ENCODE peak calls at places on chromosomes 16 and 17, in ten cellular contexts. S is prostate gland, A is lower leg skin, V is tibial nerve, G is tibial artery, M is colonic mucosa, W is AG10803, F is RWPE1, C is thoracic aorta, H is lower lobe of right lung. R is an unnamed sample.
A peak's percentile ranks its signal among the peaks of the same experiment; 100 is the strongest.

GRCh38 chr17:57980522-57980921 is 7.5 kb downstream of the VEZF1 start:
- DNase-seq in S (no peak), A (no peak), C (no peak), V (no peak), H (no peak), M (no peak), F (no peak), W (no peak), G (no peak), R (no peak)

GRCh38 chr17:45290269-45290765 is 26.5 kb downstream of the MAP3K14 start:
- DNase-seq in W (no peak), H (no peak), A (no peak), M (no peak), S (no peak), G (no peak), V (no peak), C (no peak), F (no peak), R (no peak)

GRCh38 chr16:1153480-1154160 is 714 bp downstream of the CACNA1H start:
- DNase-seq in W (no peak), F (no peak), M (no peak), C (no peak), H (no peak), A (no peak), G (no peak), S (no peak), V (no peak), R (no peak)

GRCh38 chr17:58338907-58339774 is 10.5 kb upstream of the TSPOAP1 start:
- DNase-seq in F (no peak), W (peak; percentile 80), V (no peak), A (no peak), G (peak; percentile 76), M (peak; percentile 67), C (no peak), H (peak; percentile 81), S (no peak), R (no peak)

GRCh38 chr17:14437176-14437575 is 136.3 kb downstream of the HS3ST3B1 start:
- DNase-seq in H (no peak), S (no peak), W (no peak), F (no peak), A (no peak), G (no peak), C (no peak), M (no peak), V (no peak), R (no peak)

GRCh38 chr17:77190561-77190960 is 49.8 kb downstream of the SEC14L1 start:
- DNase-seq in A (no peak), M (no peak), V (no peak), S (no peak), W (no peak), F (no peak), C (no peak), H (no peak), G (no peak), R (no peak)

GRCh38 chr16:52709286-52709685 is 162.3 kb upstream of the TOX3 start:
- DNase-seq in S (no peak), A (no peak), C (no peak), H (no peak), M (no peak), F (no peak), V (no peak), W (no peak), G (no peak), R (no peak)

GRCh38 chr17:29163563-29163962 is 16.6 kb downstream of the MYO18A start:
- DNase-seq in C (no peak), W (peak; percentile 65), F (no peak), M (no peak), H (no peak), S (no peak), G (no peak), V (no peak), A (no peak), R (no peak)

GRCh38 chr17:55285340-55286301 is 20.9 kb downstream of the HLF start:
- DNase-seq in S (peak; percentile 94), H (peak; percentile 88), A (peak; percentile 92), C (peak; percentile 93), F (no peak), M (peak; percentile 76), G (peak; percentile 98), V (peak; percentile 95), W (peak; percentile 56), R (no peak)

GRCh38 chr16:87789437-87790277 is 23.9 kb upstream of the KLHDC4 start:
- DNase-seq in H (no peak), V (no peak), F (peak; percentile 94), S (no peak), C (no peak), W (peak; percentile 82), M (no peak), G (peak; percentile 83), A (peak; percentile 62), R (no peak)

GRCh38 chr16:4847774-4848587 is 700 bp downstream of the UBN1 start:
- DNase-seq in W (peak; percentile 65), H (peak; percentile 67), A (peak; percentile 54), F (peak; percentile 67), C (no peak), S (peak; percentile 53), M (peak; percentile 53), V (peak; percentile 46), G (peak; percentile 82), R (peak; percentile 19)

GRCh38 chr17:63419949-63420867 is 25.9 kb downstream of the CYB561 start:
- DNase-seq in S (no peak), F (no peak), H (no peak), V (no peak), M (no peak), C (no peak), G (no peak), W (no peak), A (no peak), R (no peak)

GRCh38 chr16:71648921-71649320 is 22.9 kb downstream of the MARVELD3 start:
- DNase-seq in S (no peak), C (no peak), H (no peak), M (no peak), W (no peak), G (no peak), F (no peak), A (no peak), V (no peak), R (no peak)

GRCh38 chr16:56637814-56638750 is at the start of gene MT1A:
- DNase-seq in W (peak; percentile 44), A (peak; percentile 74), S (peak; percentile 30), H (peak; percentile 74), C (peak; percentile 52), F (no peak), V (peak; percentile 61), M (peak; percentile 90), G (peak; percentile 95), R (no peak)

GRCh38 chr17:9350083-9350482 is 225.5 kb downstream of the STX8 start:
- DNase-seq in M (no peak), G (no peak), C (no peak), F (peak; percentile 52), V (no peak), H (no peak), A (no peak), W (peak; percentile 98), S (no peak), R (peak; percentile 87)

DNA sequence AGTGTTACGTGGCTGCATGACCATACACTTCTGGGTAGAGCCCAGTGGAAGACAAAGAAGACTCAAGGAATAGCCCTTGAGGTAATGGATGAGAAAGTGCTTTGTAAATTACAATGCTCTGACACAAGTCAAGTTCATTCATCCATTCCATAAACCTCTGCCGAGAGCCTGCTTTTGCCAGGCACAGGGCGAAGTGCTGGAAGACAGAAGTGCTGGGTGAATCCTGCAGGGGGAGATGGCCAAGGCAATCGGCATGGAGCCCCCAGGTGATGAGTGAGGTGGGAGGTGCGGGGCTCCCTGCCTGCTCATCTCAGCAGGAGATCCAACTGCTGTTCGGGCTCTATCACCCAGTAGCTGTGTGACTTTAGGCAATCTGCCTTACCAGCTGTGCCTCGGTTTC is 2.8 kb upstream of the SOCS3 start:
- DNase-seq in W (no peak), F (no peak), G (no peak), A (no peak), S (no peak), C (no peak), H (no peak), V (no peak), M (no peak), R (no peak)
- TF ChIP-seq CTCF in W (peak; percentile 4), F (no peak), G (no peak), A (no peak), S (no peak), C (no peak), H (no peak), V (no peak), M (no peak), R (no peak)

GRCh38 chr17:80123791-80124190 is 22.4 kb downstream of the GAA start:
- DNase-seq in H (no peak), C (no peak), G (no peak), A (no peak), S (no peak), F (no peak), W (peak; percentile 48), M (no peak), V (no peak), R (no peak)

GRCh38 chr17:80126449-80126715 is 20.5 kb downstream of the EIF4A3 start:
- DNase-seq in W (no peak), H (no peak), M (no peak), V (no peak), S (no peak), G (no peak), F (no peak), A (no peak), C (no peak), R (no peak)

GRCh38 chr17:80125656-80126448 is 21.1 kb downstream of the EIF4A3 start:
- DNase-seq in V (no peak), C (no peak), H (no peak), W (peak; percentile 94), G (no peak), M (no peak), S (no peak), A (no peak), F (no peak), R (peak; percentile 37)

GRCh38 chr17:80122926-80123505 is 21.6 kb downstream of the GAA start:
- DNase-seq in M (no peak), A (no peak), W (no peak), V (no peak), G (no peak), C (no peak), H (no peak), S (no peak), F (no peak), R (no peak)

GRCh38 chr17:80124351-80124981 is 22.5 kb downstream of the EIF4A3 start:
- DNase-seq in V (no peak), S (peak; percentile 60), M (no peak), W (peak; percentile 62), G (no peak), F (no peak), H (no peak), A (no peak), C (no peak), R (no peak)
- TF ChIP-seq CTCF in V (no peak), S (peak; percentile 38), M (peak; percentile 41), W (peak; percentile 43), G (no peak), F (no peak), H (peak; percentile 18), A (no peak), C (no peak), R (peak; percentile 24)

GRCh38 chr16:50265260-50265659 is 1.1 kb upstream of the ADCY7 start:
- DNase-seq in W (no peak), H (no peak), V (no peak), F (no peak), C (no peak), M (peak; percentile 55), S (no peak), G (peak; percentile 40), A (no peak), R (no peak)
- TF ChIP-seq CTCF in W (peak; percentile 26), H (no peak), V (no peak), F (no peak), C (no peak), M (peak; percentile 39), S (no peak), G (no peak), A (no peak), R (peak; percentile 11)

GRCh38 chr17:42310281-42311156 is 22.2 kb downstream of the STAT5A start:
- DNase-seq in S (no peak), C (no peak), W (no peak), V (no peak), F (no peak), A (no peak), G (no peak), M (no peak), H (no peak), R (no peak)
- TF ChIP-seq CTCF in S (no peak), C (no peak), W (no peak), V (no peak), F (no peak), A (no peak), G (no peak), M (no peak), H (no peak), R (peak; percentile 3)